ENCODE peak calls at places on chromosomes 1 and 21, in four cellular contexts. B is tibial nerve, S is pancreas, U is H1. F is an unnamed sample.

GRCh38 chr1:44628962-44629756 is 45.1 kb downstream of the TMEM53 start:
- DNase-seq in B (no peak), S (peak; percentile 3), U (no peak), F (no peak)

GRCh38 chr1:204150702-204151561 is 912 bp downstream of the ETNK2 start:
- DNase-seq in B (peak; percentile 60), S (peak; percentile 46), U (peak; percentile 79), F (no peak)

GRCh38 chr1:197810812-197811211 is 35.5 kb upstream of the DENND1B start:
- DNase-seq in B (no peak), S (no peak), U (peak; percentile 44), F (no peak)

GRCh38 chr1:7478797-7479499 is 292.1 kb upstream of the VAMP3 start:
- DNase-seq in B (no peak), S (peak; percentile 52), U (no peak), F (peak; percentile 18)

GRCh38 chr1:207288315-207288714 is 33.2 kb upstream of the CD55 start:
- DNase-seq in B (no peak), S (no peak), U (no peak), F (no peak)

GRCh38 chr1:212293579-212293978 is 8.4 kb downstream of the PPP2R5A start:
- DNase-seq in B (no peak), S (no peak), U (no peak), F (no peak)

GRCh38 chr1:113021430-113022085 is 51.4 kb upstream of the LRIG2 start:
- DNase-seq in B (peak; percentile 6), S (no peak), U (no peak), F (no peak)

GRCh38 chr1:24594328-24594598 is 38.4 kb downstream of the NCMAP start:
- DNase-seq in B (no peak), S (no peak), U (no peak), F (no peak)

GRCh38 chr1:33327587-33328325 is 6.9 kb upstream of the A3GALT2 start:
- DNase-seq in B (no peak), S (no peak), U (no peak), F (no peak)

GRCh38 chr21:19475525-19475924 is 1071.9 kb upstream of the TMPRSS15 start:
- DNase-seq in B (no peak), S (no peak), U (no peak), F (no peak)

GRCh38 chr1:47629201-47629600 is 191.4 kb downstream of the FOXD2 start:
- DNase-seq in B (no peak), S (no peak), U (no peak), F (no peak)

GRCh38 chr1:75616436-75617433 is 5.8 kb upstream of the SLC44A5 start:
- DNase-seq in B (no peak), S (peak; percentile 15), U (peak; percentile 65), F (no peak)

GRCh38 chr1:234780531-234781162 is 170.7 kb upstream of the IRF2BP2 start:
- DNase-seq in B (no peak), S (peak; percentile 43), U (peak; percentile 64), F (no peak)

GRCh38 chr1:65393345-65393744 is 27.1 kb upstream of the LEPR start:
- DNase-seq in B (no peak), S (no peak), U (no peak), F (no peak)

GRCh38 chr1:44141531-44141930 is at the start of gene KLF18:
- DNase-seq in B (no peak), S (no peak), U (no peak), F (no peak)

GRCh38 chr1:6800728-6801127 is 15.5 kb downstream of the CAMTA1 start:
- DNase-seq in B (no peak), S (no peak), U (no peak), F (no peak)

GRCh38 chr1:67479146-67479891 is 49.1 kb upstream of the SERBP1 start:
- DNase-seq in B (peak; percentile 7), S (peak; percentile 70), U (no peak), F (no peak)

GRCh38 chr1:77847621-77848080 is 40.8 kb upstream of the NEXN start:
- DNase-seq in B (no peak), S (no peak), U (no peak), F (no peak)

GRCh38 chr1:30518186-30518585 is 205.2 kb downstream of the MATN1 start:
- DNase-seq in B (no peak), S (no peak), U (peak; percentile 23), F (no peak)

GRCh38 chr1:201226178-201226514 is 35.5 kb downstream of the IGFN1 start:
- DNase-seq in B (no peak), S (no peak), U (no peak), F (no peak)

GRCh38 chr1:40507973-40508372 is 594 bp upstream of the EXO5 start:
- DNase-seq in B (no peak), S (no peak), U (no peak), F (no peak)

DNA sequence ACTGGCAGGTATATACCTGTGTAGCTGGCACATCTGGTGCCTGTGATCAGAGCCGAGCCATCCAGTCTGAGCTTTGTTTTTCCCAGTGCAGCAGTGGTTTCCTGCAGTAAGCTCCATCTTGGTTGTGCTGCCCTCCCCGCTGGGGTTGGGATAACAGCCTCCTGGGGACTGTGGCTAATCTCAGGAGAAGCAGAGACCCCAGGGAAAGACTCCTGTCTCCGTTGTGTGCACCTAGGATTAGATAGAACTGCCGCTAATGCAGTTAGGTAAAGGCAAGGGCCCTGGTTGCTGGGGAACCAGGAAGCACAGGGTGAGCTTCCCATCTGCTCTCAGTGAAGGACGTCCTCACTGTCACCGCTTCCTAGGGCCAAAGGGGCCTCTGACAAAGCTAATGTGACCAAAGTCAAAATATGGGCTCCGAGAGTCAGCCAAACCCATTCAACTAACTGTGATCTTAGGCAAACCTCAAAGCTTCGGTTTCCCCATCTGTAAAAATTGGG is 20.0 kb downstream of the ROR1 start:
- DNase-seq in B (no peak), S (no peak), U (no peak), F (no peak)
- H3K27ac ChIP-seq in B (no peak overlapping the region), S (no peak overlapping the region), U (peak overlapping the region; percentile 49), F (no peak overlapping the region)

GRCh38 chr1:42681771-42682483 is at the start of gene YBX1:
- DNase-seq in B (peak; percentile 99), S (peak; percentile 95), U (peak; percentile 97), F (peak; percentile 97)

GRCh38 chr1:42682739-42683529 is 716 bp downstream of the YBX1 start:
- DNase-seq in B (peak; percentile 48), S (peak; percentile 74), U (peak; percentile 55), F (no peak)

GRCh38 chr1:42680921-42681683 is 1.1 kb upstream of the YBX1 start:
- DNase-seq in B (no peak), S (no peak), U (no peak), F (no peak)

GRCh38 chr1:42679364-42679983 is 2.7 kb upstream of the YBX1 start:
- DNase-seq in B (no peak), S (no peak), U (no peak), F (no peak)

GRCh38 chr1:42680045-42680444 is 2.2 kb upstream of the YBX1 start:
- DNase-seq in B (no peak), S (no peak), U (no peak), F (no peak)
- H3K27ac ChIP-seq in B (no peak overlapping the region), S (no peak overlapping the region), U (no peak overlapping the region), F (no peak overlapping the region)

GRCh38 chr1:27863552-27863943 is 8.8 kb upstream of the THEMIS2 start:
- DNase-seq in B (no peak), S (no peak), U (no peak), F (no peak)
- H3K27ac ChIP-seq in B (peak overlapping the region; percentile 78), S (peak overlapping the region; percentile 7), U (no peak overlapping the region), F (peak overlapping the region; percentile 33)

GRCh38 chr21:43211085-43212071 is 42.6 kb downstream of the CRYAA start:
- DNase-seq in B (peak; percentile 4), S (peak; percentile 85), U (no peak), F (no peak)
- H3K27ac ChIP-seq in B (no peak overlapping the region), S (no peak overlapping the region), U (no peak overlapping the region), F (no peak overlapping the region)

DNA sequence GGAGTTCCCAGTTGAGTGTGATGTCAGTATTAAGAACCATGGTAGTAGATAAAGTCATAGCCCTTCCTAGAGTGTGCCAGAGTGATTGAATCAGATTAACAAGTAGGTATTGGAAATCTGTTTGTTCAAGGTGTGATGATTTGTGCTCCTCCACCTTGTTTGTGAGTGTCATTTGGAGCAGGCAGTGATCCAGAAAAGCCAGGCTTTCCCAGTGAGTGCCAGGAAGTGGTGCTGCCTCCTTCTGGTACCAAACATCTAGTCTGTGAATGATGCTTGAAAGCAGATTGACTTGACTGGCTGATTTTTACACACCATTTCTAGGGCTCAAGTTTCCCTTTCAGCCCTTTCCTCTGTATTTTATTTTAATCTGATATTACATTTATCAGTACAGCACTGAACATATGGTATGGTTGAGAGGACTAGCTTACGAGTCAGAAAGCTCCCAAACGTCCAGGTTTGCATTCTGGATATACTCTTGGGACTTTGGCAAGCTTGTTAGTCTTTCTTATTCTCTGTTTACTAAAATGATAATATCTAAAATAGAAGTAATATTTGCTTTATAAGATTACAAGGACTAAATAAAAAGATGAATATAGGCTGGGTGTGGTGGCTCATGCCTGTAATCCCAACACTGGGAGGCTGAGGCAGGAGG is 100.7 kb downstream of the PATJ start:
- DNase-seq in B (no peak), S (no peak), U (no peak), F (no peak)
- H3K27ac ChIP-seq in B (no peak overlapping the region), S (no peak overlapping the region), U (no peak overlapping the region), F (no peak overlapping the region)

GRCh38 chr1:218717611-218718010 is 372.5 kb downstream of the TGFB2 start:
- DNase-seq in B (no peak), S (no peak), U (no peak), F (no peak)
- H3K27ac ChIP-seq in B (no peak overlapping the region), S (no peak overlapping the region), U (no peak overlapping the region), F (no peak overlapping the region)

DNA sequence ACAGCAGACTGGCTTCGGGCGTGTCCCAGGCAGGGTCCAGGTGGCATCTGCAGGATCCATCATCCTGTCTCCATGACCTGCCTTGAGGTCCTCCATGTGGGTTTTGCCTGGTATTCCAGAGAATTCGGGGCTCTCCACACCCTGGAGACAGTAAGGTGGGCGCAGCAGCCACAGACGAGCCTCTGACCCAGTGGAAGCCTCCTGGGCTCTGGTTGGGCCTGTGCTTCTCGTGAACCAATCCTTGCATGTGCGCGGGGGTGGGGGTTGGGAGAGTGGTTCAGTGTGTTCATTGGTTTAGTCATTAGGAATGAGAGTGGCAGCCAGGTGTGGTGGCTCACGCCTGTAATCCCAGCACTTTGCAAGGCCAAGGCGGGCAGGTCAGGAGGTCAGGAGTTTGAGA is 32.1 kb upstream of the TNFRSF1B start:
- DNase-seq in B (no peak), S (no peak), U (no peak), F (no peak)
- H3K27ac ChIP-seq in B (no peak overlapping the region), S (no peak overlapping the region), U (no peak overlapping the region), F (no peak overlapping the region)

GRCh38 chr1:9279172-9279840 is 13.4 kb upstream of the SPSB1 start:
- DNase-seq in B (no peak), S (no peak), U (no peak), F (no peak)
- H3K27ac ChIP-seq in B (peak overlapping the region; percentile 57), S (no peak overlapping the region), U (no peak overlapping the region), F (no peak overlapping the region)

DNA sequence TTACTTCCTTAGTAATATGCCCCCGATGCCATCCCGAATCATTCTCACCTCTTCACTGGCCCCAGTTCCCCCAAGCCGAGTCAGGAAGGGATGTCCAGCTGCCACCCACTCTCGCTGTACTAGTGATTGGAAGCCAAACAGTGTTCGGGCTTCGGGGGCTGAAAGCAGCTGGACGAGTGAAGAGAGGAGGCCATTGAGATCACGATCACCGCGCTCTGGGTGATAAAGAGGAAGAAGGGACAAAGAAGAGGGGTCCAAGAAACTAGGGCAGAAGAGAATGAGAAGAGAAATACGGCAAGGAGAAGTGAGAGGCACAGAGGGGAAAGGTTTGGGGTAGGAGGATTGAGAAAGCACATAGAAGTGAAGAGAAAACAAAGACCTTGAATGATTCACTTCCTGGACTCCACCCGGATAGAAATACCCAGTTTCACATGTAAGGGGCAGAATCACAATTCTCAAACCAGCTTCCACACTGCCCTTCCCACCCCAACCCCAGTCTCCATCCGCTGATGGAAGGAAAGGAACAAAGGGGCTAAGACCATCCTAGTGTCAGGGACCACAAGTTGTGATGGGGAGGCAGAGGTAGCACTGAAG is 3.7 kb upstream of the SF3B4 start:
- DNase-seq in B (no peak), S (no peak), U (no peak), F (no peak)
- H3K27ac ChIP-seq in B (no peak overlapping the region), S (no peak overlapping the region), U (no peak overlapping the region), F (no peak overlapping the region)

GRCh38 chr1:153984125-153984899 is 1.8 kb downstream of the RAB13 start:
- DNase-seq in B (no peak), S (no peak), U (no peak), F (no peak)
- H3K27ac ChIP-seq in B (peak overlapping the region; percentile 93), S (peak overlapping the region; percentile 73), U (no peak overlapping the region), F (no peak overlapping the region)